ENCODE peak calls at places on chromosome 1, in eight cellular contexts. One of them, this sample, is unnamed.

GRCh38 chr1:45282346-45282745 is 44.3 kb upstream of the HPDL start:
- DNase-seq in esophagus squamous epithelium: no peak
- DNase-seq in uterus: no peak
- DNase-seq in cardiac muscle cell: no peak
- DNase-seq in left lung: no peak
- DNase-seq in mesothelial cell of epicardium: no peak
- DNase-seq in CD14-positive monocyte: no peak
- DNase-seq in heart left ventricle: no peak
- DNase-seq in this sample: no peak

GRCh38 chr1:215860833-215861232 is 293.7 kb downstream of the KCTD3 start:
- DNase-seq in esophagus squamous epithelium: no peak
- DNase-seq in uterus: no peak
- DNase-seq in cardiac muscle cell: no peak
- DNase-seq in left lung: no peak
- DNase-seq in mesothelial cell of epicardium: no peak
- DNase-seq in CD14-positive monocyte: no peak
- DNase-seq in heart left ventricle: no peak
- DNase-seq in this sample: no peak

GRCh38 chr1:93845554-93846150 is 33.4 kb downstream of the DNTTIP2 start:
- DNase-seq in esophagus squamous epithelium: no peak
- DNase-seq in uterus: peak
- DNase-seq in cardiac muscle cell: no peak
- DNase-seq in left lung: no peak
- DNase-seq in mesothelial cell of epicardium: no peak
- DNase-seq in CD14-positive monocyte: no peak
- DNase-seq in heart left ventricle: no peak
- DNase-seq in this sample: no peak

GRCh38 chr1:248905662-248905948 is 430 bp upstream of the PGBD2 start:
- DNase-seq in esophagus squamous epithelium: no peak
- DNase-seq in uterus: no peak
- DNase-seq in cardiac muscle cell: no peak
- DNase-seq in left lung: no peak
- DNase-seq in mesothelial cell of epicardium: no peak
- DNase-seq in CD14-positive monocyte: no peak
- DNase-seq in heart left ventricle: no peak
- DNase-seq in this sample: no peak

GRCh38 chr1:64979358-64979757 is 13.0 kb upstream of the JAK1 start:
- DNase-seq in esophagus squamous epithelium: no peak
- DNase-seq in uterus: no peak
- DNase-seq in cardiac muscle cell: no peak
- DNase-seq in left lung: no peak
- DNase-seq in mesothelial cell of epicardium: no peak
- DNase-seq in CD14-positive monocyte: no peak
- DNase-seq in heart left ventricle: no peak
- DNase-seq in this sample: no peak

GRCh38 chr1:160981584-160982411 is 27.2 kb upstream of the ITLN2 start:
- DNase-seq in esophagus squamous epithelium: no peak
- DNase-seq in uterus: no peak
- DNase-seq in cardiac muscle cell: no peak
- DNase-seq in left lung: peak
- DNase-seq in mesothelial cell of epicardium: no peak
- DNase-seq in CD14-positive monocyte: no peak
- DNase-seq in heart left ventricle: no peak
- DNase-seq in this sample: no peak

GRCh38 chr1:1630965-1631792 is 794 bp upstream of the MMP23B start:
- DNase-seq in esophagus squamous epithelium: no peak
- DNase-seq in uterus: no peak
- DNase-seq in cardiac muscle cell: peak
- DNase-seq in left lung: peak
- DNase-seq in mesothelial cell of epicardium: no peak
- DNase-seq in CD14-positive monocyte: peak
- DNase-seq in heart left ventricle: peak
- DNase-seq in this sample: peak

GRCh38 chr1:4653796-4654715 is at the start of gene AJAP1:
- DNase-seq in esophagus squamous epithelium: no peak
- DNase-seq in uterus: no peak
- DNase-seq in cardiac muscle cell: no peak
- DNase-seq in left lung: no peak
- DNase-seq in mesothelial cell of epicardium: no peak
- DNase-seq in CD14-positive monocyte: no peak
- DNase-seq in heart left ventricle: no peak
- DNase-seq in this sample: no peak

GRCh38 chr1:19815801-19816736 is 986 bp upstream of the RNF186 start:
- DNase-seq in esophagus squamous epithelium: no peak
- DNase-seq in uterus: no peak
- DNase-seq in cardiac muscle cell: no peak
- DNase-seq in left lung: peak
- DNase-seq in mesothelial cell of epicardium: no peak
- DNase-seq in CD14-positive monocyte: no peak
- DNase-seq in heart left ventricle: no peak
- DNase-seq in this sample: no peak

GRCh38 chr1:147091801-147092200 is 80.5 kb downstream of the PRKAB2 start:
- DNase-seq in esophagus squamous epithelium: no peak
- DNase-seq in uterus: no peak
- DNase-seq in cardiac muscle cell: no peak
- DNase-seq in left lung: no peak
- DNase-seq in mesothelial cell of epicardium: no peak
- DNase-seq in CD14-positive monocyte: no peak
- DNase-seq in heart left ventricle: no peak
- DNase-seq in this sample: no peak

GRCh38 chr1:89274431-89274857 is 1.8 kb upstream of the GBP5 start:
- DNase-seq in esophagus squamous epithelium: no peak
- DNase-seq in uterus: no peak
- DNase-seq in cardiac muscle cell: no peak
- DNase-seq in left lung: no peak
- DNase-seq in mesothelial cell of epicardium: no peak
- DNase-seq in CD14-positive monocyte: no peak
- DNase-seq in heart left ventricle: no peak
- DNase-seq in this sample: no peak

GRCh38 chr1:40162791-40163441 is 1.7 kb downstream of the RLF start:
- DNase-seq in esophagus squamous epithelium: no peak
- DNase-seq in uterus: no peak
- DNase-seq in cardiac muscle cell: no peak
- DNase-seq in left lung: no peak
- DNase-seq in mesothelial cell of epicardium: no peak
- DNase-seq in CD14-positive monocyte: no peak
- DNase-seq in heart left ventricle: no peak
- DNase-seq in this sample: no peak

GRCh38 chr1:85361106-85361505 is 84.7 kb upstream of the BCL10 start:
- DNase-seq in esophagus squamous epithelium: no peak
- DNase-seq in uterus: no peak
- DNase-seq in cardiac muscle cell: no peak
- DNase-seq in left lung: no peak
- DNase-seq in mesothelial cell of epicardium: no peak
- DNase-seq in CD14-positive monocyte: no peak
- DNase-seq in heart left ventricle: peak
- DNase-seq in this sample: no peak

GRCh38 chr1:67126111-67126746 is 8.5 kb downstream of the C1orf141 start:
- DNase-seq in esophagus squamous epithelium: no peak
- DNase-seq in uterus: no peak
- DNase-seq in cardiac muscle cell: no peak
- DNase-seq in left lung: no peak
- DNase-seq in mesothelial cell of epicardium: no peak
- DNase-seq in CD14-positive monocyte: no peak
- DNase-seq in heart left ventricle: no peak
- DNase-seq in this sample: no peak

GRCh38 chr1:40783001-40783905 is at the start of gene KCNQ4:
- DNase-seq in esophagus squamous epithelium: no peak
- DNase-seq in uterus: peak
- DNase-seq in cardiac muscle cell: peak
- DNase-seq in left lung: peak
- DNase-seq in mesothelial cell of epicardium: no peak
- DNase-seq in CD14-positive monocyte: no peak
- DNase-seq in heart left ventricle: peak
- DNase-seq in this sample: no peak

GRCh38 chr1:67166196-67166595 is at the start of gene IL23R:
- DNase-seq in esophagus squamous epithelium: no peak
- DNase-seq in uterus: no peak
- DNase-seq in cardiac muscle cell: peak
- DNase-seq in left lung: no peak
- DNase-seq in mesothelial cell of epicardium: no peak
- DNase-seq in CD14-positive monocyte: no peak
- DNase-seq in heart left ventricle: peak
- DNase-seq in this sample: no peak

GRCh38 chr1:244386595-244386994 is 65.1 kb downstream of the ADSS2 start:
- DNase-seq in esophagus squamous epithelium: no peak
- DNase-seq in uterus: no peak
- DNase-seq in cardiac muscle cell: no peak
- DNase-seq in left lung: no peak
- DNase-seq in mesothelial cell of epicardium: no peak
- DNase-seq in CD14-positive monocyte: no peak
- DNase-seq in heart left ventricle: no peak
- DNase-seq in this sample: no peak

GRCh38 chr1:46697053-46697452 is 21.9 kb downstream of the EFCAB14 start:
- DNase-seq in esophagus squamous epithelium: no peak
- DNase-seq in uterus: no peak
- DNase-seq in cardiac muscle cell: no peak
- DNase-seq in left lung: no peak
- DNase-seq in mesothelial cell of epicardium: no peak
- DNase-seq in CD14-positive monocyte: no peak
- DNase-seq in heart left ventricle: no peak
- DNase-seq in this sample: no peak

GRCh38 chr1:201730611-201731010 is 98.3 kb upstream of the IPO9 start:
- DNase-seq in esophagus squamous epithelium: no peak
- DNase-seq in uterus: no peak
- DNase-seq in cardiac muscle cell: no peak
- DNase-seq in left lung: no peak
- DNase-seq in mesothelial cell of epicardium: no peak
- DNase-seq in CD14-positive monocyte: no peak
- DNase-seq in heart left ventricle: no peak
- DNase-seq in this sample: no peak

GRCh38 chr1:170204121-170204520 is 58.4 kb downstream of the NTMT2 start:
- DNase-seq in esophagus squamous epithelium: no peak
- DNase-seq in uterus: no peak
- DNase-seq in cardiac muscle cell: no peak
- DNase-seq in left lung: no peak
- DNase-seq in mesothelial cell of epicardium: no peak
- DNase-seq in CD14-positive monocyte: no peak
- DNase-seq in heart left ventricle: no peak
- DNase-seq in this sample: no peak

GRCh38 chr1:93447481-93448291 is at the start of gene FNBP1L:
- DNase-seq in esophagus squamous epithelium: no peak
- DNase-seq in uterus: peak
- DNase-seq in cardiac muscle cell: peak
- DNase-seq in left lung: peak
- DNase-seq in mesothelial cell of epicardium: peak
- DNase-seq in CD14-positive monocyte: peak
- DNase-seq in heart left ventricle: peak
- DNase-seq in this sample: peak

GRCh38 chr1:156493749-156494148 is 6.8 kb downstream of the MEF2D start:
- DNase-seq in esophagus squamous epithelium: no peak
- DNase-seq in uterus: no peak
- DNase-seq in cardiac muscle cell: no peak
- DNase-seq in left lung: no peak
- DNase-seq in mesothelial cell of epicardium: no peak
- DNase-seq in CD14-positive monocyte: no peak
- DNase-seq in heart left ventricle: no peak
- DNase-seq in this sample: no peak

GRCh38 chr1:13898406-13898805 is 198.4 kb downstream of the PRDM2 start:
- DNase-seq in esophagus squamous epithelium: no peak
- DNase-seq in uterus: no peak
- DNase-seq in cardiac muscle cell: no peak
- DNase-seq in left lung: no peak
- DNase-seq in mesothelial cell of epicardium: no peak
- DNase-seq in CD14-positive monocyte: no peak
- DNase-seq in heart left ventricle: no peak
- DNase-seq in this sample: no peak

GRCh38 chr1:86409416-86410021 is 13.4 kb upstream of the ODF2L start:
- DNase-seq in esophagus squamous epithelium: no peak
- DNase-seq in uterus: no peak
- DNase-seq in cardiac muscle cell: no peak
- DNase-seq in left lung: peak
- DNase-seq in mesothelial cell of epicardium: no peak
- DNase-seq in CD14-positive monocyte: no peak
- DNase-seq in heart left ventricle: no peak
- DNase-seq in this sample: no peak

GRCh38 chr1:54894271-54894670 is 7.3 kb upstream of the DHCR24 start:
- DNase-seq in esophagus squamous epithelium: no peak
- DNase-seq in uterus: no peak
- DNase-seq in cardiac muscle cell: no peak
- DNase-seq in left lung: no peak
- DNase-seq in mesothelial cell of epicardium: no peak
- DNase-seq in CD14-positive monocyte: no peak
- DNase-seq in heart left ventricle: no peak
- DNase-seq in this sample: no peak

GRCh38 chr1:186183219-186183618 is 191.8 kb downstream of the TPR start:
- DNase-seq in esophagus squamous epithelium: no peak
- DNase-seq in uterus: no peak
- DNase-seq in cardiac muscle cell: no peak
- DNase-seq in left lung: no peak
- DNase-seq in mesothelial cell of epicardium: no peak
- DNase-seq in CD14-positive monocyte: peak
- DNase-seq in heart left ventricle: no peak
- DNase-seq in this sample: no peak

GRCh38 chr1:170586321-170586855 is 54.4 kb downstream of the GORAB start:
- DNase-seq in esophagus squamous epithelium: no peak
- DNase-seq in uterus: peak
- DNase-seq in cardiac muscle cell: no peak
- DNase-seq in left lung: no peak
- DNase-seq in mesothelial cell of epicardium: no peak
- DNase-seq in CD14-positive monocyte: no peak
- DNase-seq in heart left ventricle: peak
- DNase-seq in this sample: no peak

GRCh38 chr1:180248731-180249681 is 18.9 kb downstream of the LHX4 start:
- DNase-seq in esophagus squamous epithelium: no peak
- DNase-seq in uterus: no peak
- DNase-seq in cardiac muscle cell: peak
- DNase-seq in left lung: no peak
- DNase-seq in mesothelial cell of epicardium: no peak
- DNase-seq in CD14-positive monocyte: no peak
- DNase-seq in heart left ventricle: no peak
- DNase-seq in this sample: no peak
- TF ChIP-seq CTCF in esophagus squamous epithelium: no peak
- TF ChIP-seq CTCF in uterus: no peak
- TF ChIP-seq CTCF in cardiac muscle cell: no peak
- TF ChIP-seq CTCF in left lung: no peak
- TF ChIP-seq CTCF in mesothelial cell of epicardium: no peak
- TF ChIP-seq CTCF in CD14-positive monocyte: no peak
- TF ChIP-seq CTCF in heart left ventricle: no peak
- TF ChIP-seq CTCF in this sample: no peak

GRCh38 chr1:26431979-26432695 is at the start of gene DHDDS:
- DNase-seq in esophagus squamous epithelium: peak
- DNase-seq in uterus: peak
- DNase-seq in cardiac muscle cell: peak
- DNase-seq in left lung: peak
- DNase-seq in mesothelial cell of epicardium: peak
- DNase-seq in CD14-positive monocyte: peak
- DNase-seq in heart left ventricle: peak
- DNase-seq in this sample: peak
- TF ChIP-seq CTCF in esophagus squamous epithelium: no peak
- TF ChIP-seq CTCF in uterus: no peak
- TF ChIP-seq CTCF in cardiac muscle cell: no peak
- TF ChIP-seq CTCF in left lung: no peak
- TF ChIP-seq CTCF in mesothelial cell of epicardium: no peak
- TF ChIP-seq CTCF in CD14-positive monocyte: no peak
- TF ChIP-seq CTCF in heart left ventricle: no peak
- TF ChIP-seq CTCF in this sample: no peak

GRCh38 chr1:207797229-207797973 is 45.5 kb downstream of the CD46 start:
- DNase-seq in esophagus squamous epithelium: no peak
- DNase-seq in uterus: peak
- DNase-seq in cardiac muscle cell: peak
- DNase-seq in left lung: peak
- DNase-seq in mesothelial cell of epicardium: peak
- DNase-seq in CD14-positive monocyte: peak
- DNase-seq in heart left ventricle: peak
- DNase-seq in this sample: peak
- TF ChIP-seq CTCF in esophagus squamous epithelium: peak
- TF ChIP-seq CTCF in uterus: peak
- TF ChIP-seq CTCF in cardiac muscle cell: peak
- TF ChIP-seq CTCF in left lung: peak
- TF ChIP-seq CTCF in mesothelial cell of epicardium: peak
- TF ChIP-seq CTCF in CD14-positive monocyte: peak
- TF ChIP-seq CTCF in heart left ventricle: peak
- TF ChIP-seq CTCF in this sample: peak

GRCh38 chr1:230109871-230110667 is 43.0 kb downstream of the GALNT2 start:
- DNase-seq in esophagus squamous epithelium: no peak
- DNase-seq in uterus: peak
- DNase-seq in cardiac muscle cell: no peak
- DNase-seq in left lung: no peak
- DNase-seq in mesothelial cell of epicardium: no peak
- DNase-seq in CD14-positive monocyte: no peak
- DNase-seq in heart left ventricle: no peak
- DNase-seq in this sample: no peak
- TF ChIP-seq CTCF in esophagus squamous epithelium: no peak
- TF ChIP-seq CTCF in uterus: no peak
- TF ChIP-seq CTCF in cardiac muscle cell: no peak
- TF ChIP-seq CTCF in left lung: no peak
- TF ChIP-seq CTCF in mesothelial cell of epicardium: no peak
- TF ChIP-seq CTCF in CD14-positive monocyte: no peak
- TF ChIP-seq CTCF in heart left ventricle: no peak
- TF ChIP-seq CTCF in this sample: no peak

This sample was measured in natural killer cell.